ENCODE peak calls at places on chromosomes 3 and 15, in five cellular contexts. E is HCT116, Y is HepG2, H is H1, F is K562. R is an unnamed sample.

GRCh38 chr15:62739507-62739906 is 303.0 kb upstream of the TPM1 start:
- DNase-seq in F (no peak), H (no peak), Y (no peak), E (no peak), R (peak; percentile 65)

GRCh38 chr3:13076255-13076654 is 3.0 kb upstream of the IQSEC1 start:
- DNase-seq in F (no peak), E (no peak), Y (no peak), H (no peak), R (no peak)

GRCh38 chr3:155428558-155428957 is 135.1 kb upstream of the STRIT1 start:
- DNase-seq in Y (no peak), H (no peak), E (no peak), F (no peak), R (no peak)

GRCh38 chr3:14413381-14414071 is 11.1 kb downstream of the SLC6A6 start:
- DNase-seq in E (no peak), Y (no peak), F (no peak), H (no peak), R (peak; percentile 56)

GRCh38 chr3:64836097-64836496 is 148.3 kb upstream of the ADAMTS9 start:
- DNase-seq in E (no peak), Y (no peak), F (no peak), H (no peak), R (no peak)

GRCh38 chr15:83653639-83654378 is at the start of gene ADAMTSL3:
- DNase-seq in F (no peak), H (peak; percentile 78), E (no peak), Y (no peak), R (peak; percentile 88)

GRCh38 chr15:22913646-22914380 is 66.4 kb downstream of the CYFIP1 start:
- DNase-seq in E (no peak), Y (no peak), F (no peak), H (no peak), R (no peak)

GRCh38 chr3:7309707-7310106 is 448.8 kb downstream of the GRM7 start:
- DNase-seq in E (no peak), H (no peak), F (no peak), Y (no peak), R (no peak)

GRCh38 chr3:174216948-174217718 is 642.0 kb upstream of the NAALADL2 start:
- DNase-seq in F (no peak), Y (no peak), E (no peak), H (no peak), R (no peak)

GRCh38 chr3:105970283-105970682 is 101.5 kb upstream of the CBLB start:
- DNase-seq in Y (no peak), H (no peak), F (no peak), E (no peak), R (no peak)

GRCh38 chr3:74491874-74492273 is 122.6 kb downstream of the CNTN3 start:
- DNase-seq in F (no peak), H (no peak), E (no peak), Y (no peak), R (no peak)

GRCh38 chr3:151171145-151171544 is 31.9 kb downstream of the GPR171 start:
- DNase-seq in E (no peak), F (no peak), Y (peak; percentile 56), H (no peak), R (no peak)
- TF ChIP-seq JUND in E (no peak), F (no peak), Y (no peak), H (no peak), R (no peak)

GRCh38 chr15:74210729-74211128 is 8.1 kb upstream of the STRA6 start:
- DNase-seq in E (no peak), F (no peak), Y (no peak), H (no peak), R (no peak)
- TF ChIP-seq JUND in E (no peak), F (no peak), Y (no peak), H (no peak), R (no peak)

GRCh38 chr15:48628832-48629231 is 16.7 kb downstream of the FBN1 start:
- DNase-seq in F (no peak), E (no peak), H (no peak), Y (no peak), R (no peak)
- TF ChIP-seq JUND in F (no peak), E (no peak), H (no peak), Y (no peak), R (no peak)

GRCh38 chr3:4824948-4825325 is 154.3 kb upstream of the BHLHE40 start:
- DNase-seq in H (peak; percentile 33), Y (peak; percentile 3), F (peak; percentile 69), E (peak; percentile 13), R (peak; percentile 64)
- TF ChIP-seq JUND in H (no peak), Y (no peak), F (peak; percentile 89), E (peak; percentile 74), R (no peak)

GRCh38 chr3:69805491-69805890 is 66.2 kb downstream of the MITF start:
- DNase-seq in H (no peak), Y (no peak), E (no peak), F (no peak), R (no peak)

GRCh38 chr3:69806735-69807438 is 67.6 kb downstream of the MITF start:
- DNase-seq in Y (no peak), F (no peak), E (no peak), H (no peak), R (no peak)

GRCh38 chr3:69807674-69808073 is 68.4 kb downstream of the MITF start:
- DNase-seq in Y (no peak), E (no peak), H (no peak), F (no peak), R (peak; percentile 12)

GRCh38 chr3:69811452-69812401 is 72.5 kb downstream of the MITF start:
- DNase-seq in E (no peak), H (no peak), Y (no peak), F (no peak), R (no peak)

GRCh38 chr3:69809076-69809835 is 70.0 kb downstream of the MITF start:
- DNase-seq in H (no peak), Y (no peak), E (no peak), F (no peak), R (no peak)
- TF ChIP-seq JUND in H (no peak), Y (no peak), E (no peak), F (no peak), R (no peak)

DNA sequence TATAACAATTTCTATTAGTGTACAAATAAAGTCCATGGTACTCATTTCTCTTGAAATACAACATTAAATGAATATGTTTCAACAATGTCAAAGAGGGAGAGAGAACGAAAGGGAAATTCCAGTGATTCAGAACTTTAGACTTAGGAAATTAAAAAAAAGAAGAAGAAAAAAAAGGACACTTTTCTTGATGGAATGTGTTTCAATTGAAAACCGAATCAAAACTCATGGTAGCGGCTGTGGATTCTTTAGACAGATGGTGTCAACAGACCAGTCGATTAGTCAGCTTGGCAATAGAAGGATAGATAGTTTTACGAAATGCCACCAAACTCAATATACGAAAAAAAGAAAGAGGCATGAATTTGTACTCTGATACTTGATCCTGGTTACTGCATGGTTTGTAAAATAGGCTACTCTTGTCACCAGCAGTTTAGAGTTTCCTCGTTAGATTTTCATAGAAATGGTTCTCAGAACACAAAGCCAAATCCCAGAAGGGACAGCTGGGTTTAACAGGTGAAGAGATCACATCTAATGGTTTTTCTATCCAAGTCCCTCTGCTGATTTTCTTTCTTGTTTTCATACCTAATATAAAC is 793.5 kb downstream of the ROBO1 start:
- DNase-seq in H (no peak), F (no peak), E (no peak), Y (no peak), R (no peak)
- TF ChIP-seq JUND in H (no peak), F (no peak), E (no peak), Y (no peak), R (no peak)

GRCh38 chr3:172367205-172368105 is 80.8 kb downstream of the GHSR start:
- DNase-seq in H (no peak), F (peak; percentile 15), E (no peak), Y (no peak), R (no peak)
- TF ChIP-seq JUND in H (no peak), F (no peak), E (no peak), Y (no peak), R (no peak)

DNA sequence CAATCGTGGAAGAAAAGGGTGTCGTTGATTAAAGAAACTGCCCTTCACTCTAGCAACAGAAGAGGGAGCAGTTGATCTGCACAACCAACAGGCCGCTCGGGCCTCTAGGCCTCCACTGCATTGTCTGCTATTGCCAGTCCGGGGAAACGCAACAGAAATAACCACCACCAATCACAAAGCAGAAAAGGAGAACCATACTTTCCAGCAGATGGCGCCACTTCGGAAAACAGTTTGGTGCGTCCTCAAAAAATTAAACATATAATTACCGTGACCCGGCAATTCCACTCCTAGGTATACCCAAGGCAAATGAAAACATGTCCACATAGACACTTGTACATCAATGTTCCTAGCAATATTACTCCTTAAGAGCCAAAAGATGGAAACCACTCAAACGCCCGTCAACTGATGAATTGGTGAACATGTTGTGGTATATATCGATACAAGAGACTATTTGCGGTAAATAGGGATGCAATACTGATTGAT is 154.1 kb downstream of the TJP1 start:
- DNase-seq in H (peak; percentile 83), Y (peak; percentile 89), F (peak; percentile 76), E (peak; percentile 93), R (peak; percentile 51)
- TF ChIP-seq JUND in H (no peak), Y (no peak), F (no peak), E (no peak), R (no peak)

GRCh38 chr3:53169832-53170324 is 8.9 kb downstream of the PRKCD start:
- DNase-seq in Y (no peak), H (no peak), E (no peak), F (no peak), R (no peak)
- TF ChIP-seq JUND in Y (no peak), H (no peak), E (no peak), F (no peak), R (no peak)

GRCh38 chr3:47159820-47160219 is 4.1 kb downstream of the SETD2 start:
- DNase-seq in E (no peak), H (no peak), F (no peak), Y (no peak), R (no peak)

GRCh38 chr3:47161983-47162694 is 1.8 kb downstream of the SETD2 start:
- DNase-seq in H (no peak), Y (no peak), F (no peak), E (no peak), R (no peak)

GRCh38 chr3:47163990-47164848 is at the start of gene SETD2:
- DNase-seq in H (peak; percentile 87), Y (peak; percentile 87), F (peak; percentile 95), E (peak; percentile 78), R (peak; percentile 92)

GRCh38 chr3:47162695-47163022 is 1.3 kb downstream of the SETD2 start:
- DNase-seq in F (peak; percentile 42), E (no peak), H (no peak), Y (no peak), R (no peak)

GRCh38 chr3:47163023-47163989 is 607 bp downstream of the SETD2 start:
- DNase-seq in F (peak; percentile 69), Y (peak; percentile 71), H (peak; percentile 76), E (no peak), R (peak; percentile 11)
- TF ChIP-seq JUND in F (no peak), Y (no peak), H (no peak), E (no peak), R (no peak)